ENCODE peak calls at places on chromosomes 5 and 9, in four cellular contexts. K, L, P and B are unnamed samples. For H3K36me3, the result is how much of the 10 kb centered on the place peaks cover.

GRCh38 chr9:21413089-21414023 is 4.4 kb downstream of the IFNA8 start:
- DNase-seq in L (no peak), K (no peak), P (no peak), B (no peak)

GRCh38 chr9:73494894-73495293 is 343.2 kb downstream of the ANXA1 start:
- DNase-seq in P (no peak), L (no peak), K (no peak), B (no peak)

GRCh38 chr9:88270398-88270797 is 117.8 kb upstream of the SPIN1 start:
- DNase-seq in K (no peak), P (no peak), L (no peak), B (no peak)

GRCh38 chr5:168460606-168461005 is 25.7 kb upstream of the RARS1 start:
- DNase-seq in K (no peak), P (no peak), L (no peak), B (no peak)

GRCh38 chr5:151733727-151734408 is 24.6 kb downstream of the ATOX1 start:
- DNase-seq in K (no peak), L (no peak), P (no peak), B (no peak)

GRCh38 chr9:31519011-31519410 is 865.4 kb upstream of the ACO1 start:
- DNase-seq in K (peak), L (no peak), P (no peak), B (no peak)

GRCh38 chr9:108212179-108212578 is 643.6 kb downstream of the ACTL7B start:
- DNase-seq in P (no peak), K (no peak), L (no peak), B (peak)

GRCh38 chr5:150653762-150654158 is 7.3 kb upstream of the MYOZ3 start:
- DNase-seq in P (no peak), K (no peak), L (no peak), B (no peak)

GRCh38 chr5:124619121-124619520 is 127.3 kb downstream of the ZNF608 start:
- DNase-seq in K (no peak), P (no peak), L (no peak), B (no peak)

GRCh38 chr9:17793713-17794622 is 215.1 kb downstream of the SH3GL2 start:
- DNase-seq in P (no peak), L (no peak), K (no peak), B (no peak)

GRCh38 chr5:54457094-54457531 is 1.6 kb downstream of the HSPB3 start:
- DNase-seq in K (no peak), P (no peak), L (no peak), B (no peak)

GRCh38 chr5:6886866-6887265 is 173.6 kb downstream of the TENT4A start:
- DNase-seq in L (no peak), K (no peak), P (no peak), B (no peak)

GRCh38 chr5:10283927-10284635 is 23.6 kb downstream of the CMBL start:
- DNase-seq in K (peak), P (peak), L (peak), B (no peak)

GRCh38 chr5:173318881-173319609 is 9.2 kb downstream of the STC2 start:
- DNase-seq in K (no peak), P (no peak), L (no peak), B (no peak)

GRCh38 chr5:156451505-156451904 is 124.5 kb downstream of the SGCD start:
- DNase-seq in K (no peak), L (no peak), P (no peak), B (no peak)

GRCh38 chr9:21681641-21682040 is 120.8 kb upstream of the MTAP start:
- DNase-seq in K (no peak), L (no peak), P (no peak), B (no peak)

GRCh38 chr5:34928267-34928666 is 1.1 kb upstream of the DNAJC21 start:
- DNase-seq in K (no peak), P (no peak), L (no peak), B (no peak)

GRCh38 chr9:124743686-124744348 is 27.3 kb downstream of the NR6A1 start:
- DNase-seq in K (no peak), L (no peak), P (no peak), B (no peak)

GRCh38 chr5:12865529-12865928 is 961.3 kb upstream of the CTNND2 start:
- DNase-seq in L (no peak), P (no peak), K (no peak), B (no peak)

GRCh38 chr5:72871358-72872024 is 55.0 kb downstream of the TNPO1 start:
- DNase-seq in P (no peak), L (no peak), K (no peak), B (no peak)

GRCh38 chr5:72204946-72205345 is 97.7 kb downstream of the MAP1B start:
- DNase-seq in K (no peak), L (no peak), P (no peak), B (no peak)

GRCh38 chr5:179270581-179271300 is 74.5 kb downstream of the ADAMTS2 start:
- DNase-seq in K (no peak), P (peak), L (no peak), B (no peak)

GRCh38 chr5:52896524-52897237 is 92.5 kb upstream of the ITGA2 start:
- DNase-seq in L (no peak), K (no peak), P (no peak), B (no peak)

GRCh38 chr5:130289132-130290088 is 385.1 kb downstream of the CHSY3 start:
- DNase-seq in P (no peak), K (no peak), L (no peak), B (no peak)

GRCh38 chr9:73011346-73011745 is 58.5 kb upstream of the ALDH1A1 start:
- DNase-seq in P (no peak), L (no peak), K (no peak), B (no peak)

GRCh38 chr5:176573564-176574296 is 24.6 kb downstream of the CDHR2 start:
- DNase-seq in P (peak), L (peak), K (no peak), B (no peak)

GRCh38 chr5:75885321-75885720 is 168.1 kb upstream of the POC5 start:
- DNase-seq in P (no peak), L (no peak), K (no peak), B (no peak)

GRCh38 chr9:90546200-90546599 is 96.4 kb downstream of the DIRAS2 start:
- DNase-seq in L (no peak), K (no peak), P (no peak), B (no peak)

GRCh38 chr5:174599992-174600391 is 124.4 kb upstream of the MSX2 start:
- DNase-seq in L (no peak), K (no peak), P (no peak), B (peak)

GRCh38 chr5:13249854-13250253 is 694.6 kb downstream of the DNAH5 start:
- DNase-seq in K (no peak), P (no peak), L (no peak), B (no peak)

GRCh38 chr5:155402927-155403645 is 389.5 kb downstream of the KIF4B start:
- DNase-seq in K (no peak), L (no peak), P (no peak), B (no peak)

GRCh38 chr5:252546-252945 is 18.9 kb upstream of the PDCD6 start:
- DNase-seq in L (no peak), P (no peak), K (no peak), B (no peak)

GRCh38 chr5:136056336-136056735 is 27.5 kb downstream of the TGFBI start:
- DNase-seq in L (no peak), P (no peak), K (no peak), B (no peak)

GRCh38 chr5:136052692-136053335 is 24.0 kb downstream of the TGFBI start:
- DNase-seq in K (no peak), L (no peak), P (no peak), B (no peak)

GRCh38 chr5:136053336-136054121 is 24.7 kb downstream of the TGFBI start:
- DNase-seq in P (no peak), L (no peak), K (no peak), B (no peak)

GRCh38 chr5:136055612-136056302 is 27.0 kb downstream of the TGFBI start:
- DNase-seq in L (no peak), P (no peak), K (no peak), B (no peak)

GRCh38 chr5:136054133-136054996 is 25.6 kb downstream of the TGFBI start:
- DNase-seq in P (no peak), L (no peak), K (no peak), B (no peak)
- H3K27ac ChIP-seq in P (peak), L (no peak), K (no peak), B (no peak)

GRCh38 chr9:110244616-110245015 is 11.7 kb downstream of the TXN start:
- DNase-seq in K (no peak), P (no peak), L (no peak), B (no peak)

GRCh38 chr9:110249639-110250038 is 6.7 kb downstream of the TXN start:
- DNase-seq in L (no peak), K (no peak), P (no peak), B (no peak)

GRCh38 chr9:110248361-110248760 is 7.9 kb downstream of the TXN start:
- DNase-seq in L (no peak), P (no peak), K (no peak), B (no peak)

GRCh38 chr9:110241491-110242321 is 14.6 kb downstream of the TXN start:
- DNase-seq in K (no peak), L (no peak), P (no peak), B (no peak)

DNA sequence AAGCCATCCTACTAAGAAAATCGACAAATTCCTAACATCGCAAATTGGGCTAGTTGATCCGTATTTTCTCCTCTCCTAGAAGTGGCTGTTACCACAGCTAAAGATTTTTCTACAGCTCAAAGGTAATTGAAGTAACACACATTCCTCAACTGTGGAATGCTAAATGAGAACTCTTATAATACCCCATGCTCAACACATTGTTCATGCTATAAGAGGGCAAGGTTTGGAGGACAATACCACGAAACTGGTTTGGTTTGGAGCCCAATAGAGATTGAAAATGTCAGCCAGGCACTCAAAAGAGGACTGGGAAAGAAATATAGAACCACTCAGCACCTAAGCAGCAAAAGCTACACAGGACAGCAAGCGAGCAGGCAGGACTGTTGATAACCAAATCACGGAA is 10.1 kb downstream of the TXN start:
- DNase-seq in P (no peak), K (no peak), L (no peak), B (no peak)
- H3K36me3 ChIP-seq in P (half or more), K (under half), L (under half), B (under half)

DNA sequence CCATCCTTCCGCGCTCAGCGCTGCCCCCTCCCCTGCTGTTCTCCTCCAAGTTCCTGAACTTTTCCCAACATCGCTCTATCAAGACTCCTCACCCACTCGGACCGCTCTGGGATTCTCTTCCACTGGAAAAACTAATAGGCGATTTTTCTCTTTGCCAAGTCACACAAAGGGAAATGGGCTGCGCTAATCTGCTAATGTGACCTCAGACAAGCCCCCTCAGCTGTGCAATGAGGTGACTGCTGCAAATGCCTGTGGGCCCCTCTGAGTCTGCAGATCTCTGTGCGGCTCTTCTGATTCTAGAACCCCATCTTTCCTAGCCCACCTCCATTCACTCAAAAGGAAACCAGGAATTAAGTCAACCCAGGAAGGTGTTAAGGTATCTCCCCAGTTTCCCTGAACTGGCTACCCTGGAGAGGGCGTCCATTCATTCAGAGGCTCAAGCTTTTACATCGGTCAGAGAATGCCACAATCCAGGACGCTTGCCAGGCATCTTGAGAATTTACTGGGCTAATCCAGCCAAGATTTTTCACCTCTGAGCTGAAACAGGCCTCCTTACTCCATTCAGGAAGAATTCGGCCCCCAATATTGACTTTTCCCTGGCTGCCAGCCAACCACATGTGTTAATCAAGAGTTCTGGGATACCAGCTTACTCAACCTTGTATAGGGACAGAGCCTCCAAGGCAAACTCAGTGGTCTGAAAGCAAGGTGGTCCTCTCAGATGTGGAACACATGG is 795 bp upstream of the ADAMTS12 start:
- DNase-seq in L (no peak), K (no peak), P (no peak), B (no peak)
- H3K4me3 ChIP-seq in L (no peak), K (no peak), P (peak), B (peak)

GRCh38 chr9:126619336-126619919 is 5.7 kb downstream of the LMX1B start:
- DNase-seq in P (no peak), L (no peak), K (no peak), B (no peak)

GRCh38 chr9:126620478-126620877 is 6.8 kb downstream of the LMX1B start:
- DNase-seq in P (no peak), K (no peak), L (no peak), B (no peak)

GRCh38 chr9:126622872-126623271 is 9.1 kb downstream of the LMX1B start:
- DNase-seq in K (no peak), L (no peak), P (no peak), B (no peak)

GRCh38 chr9:126621919-126622735 is 8.4 kb downstream of the LMX1B start:
- DNase-seq in P (no peak), K (no peak), L (no peak), B (no peak)

GRCh38 chr9:126621056-126621918 is 7.6 kb downstream of the LMX1B start:
- DNase-seq in K (no peak), L (no peak), P (no peak), B (no peak)
- H3K27ac ChIP-seq in K (no peak), L (no peak), P (no peak), B (no peak)

GRCh38 chr9:127423591-127423933 is 620 bp upstream of the ZNF79 start:
- DNase-seq in P (no peak), K (no peak), L (no peak), B (no peak)
- H3K36me3 ChIP-seq in P (under half), K (under half), L (under half), B (under half)

GRCh38 chr5:93006915-93007314 is 574.1 kb downstream of the NR2F1-AS1 start:
- DNase-seq in P (no peak), L (no peak), K (no peak), B (no peak)
- H3K4me3 ChIP-seq in P (no peak), L (no peak), K (no peak), B (no peak)

GRCh38 chr5:171251519-171251918 is 57.5 kb upstream of the TLX3 start:
- DNase-seq in P (no peak), L (no peak), K (no peak), B (no peak)
- H3K27ac ChIP-seq in P (no peak), L (no peak), K (no peak), B (no peak)